ENCODE peak calls at places on chromosomes 1 and 21, in ten cellular contexts. One of them, this sample, is unnamed.

GRCh38 chr21:42437786-42438185 is 34.1 kb downstream of the UBASH3A start:
- DNase-seq in M059J: peak; percentile 24
- DNase-seq in GDM1: no peak
- DNase-seq in stimulated activated CD4-positive, alpha-beta T cell treated with anti-CD3 and anti-CD28 coated beads, Interleukin-12 subunit alpha, Interleukin-12 subunit beta, amount 100 ng/mL, for 4 hours: no peak
- DNase-seq in vagina: no peak
- DNase-seq in uterus: no peak
- DNase-seq in fibroblast of pulmonary artery: peak; percentile 14
- DNase-seq in LoVo: no peak
- DNase-seq in T-cell: no peak
- DNase-seq in cerebellar cortex: no peak
- DNase-seq in this sample: no peak

GRCh38 chr1:200775850-200776249 is 37.2 kb downstream of the CAMSAP2 start:
- DNase-seq in uterus: no peak
- DNase-seq in M059J: no peak
- DNase-seq in vagina: no peak
- DNase-seq in cerebellar cortex: no peak
- DNase-seq in stimulated activated CD4-positive, alpha-beta T cell treated with anti-CD3 and anti-CD28 coated beads, Interleukin-12 subunit alpha, Interleukin-12 subunit beta, amount 100 ng/mL, for 4 hours: no peak
- DNase-seq in GDM1: no peak
- DNase-seq in T-cell: no peak
- DNase-seq in fibroblast of pulmonary artery: peak; percentile 40
- DNase-seq in LoVo: no peak
- DNase-seq in this sample: no peak

GRCh38 chr1:215459136-215459535 is 108.0 kb upstream of the KCTD3 start:
- DNase-seq in GDM1: no peak
- DNase-seq in cerebellar cortex: no peak
- DNase-seq in T-cell: no peak
- DNase-seq in stimulated activated CD4-positive, alpha-beta T cell treated with anti-CD3 and anti-CD28 coated beads, Interleukin-12 subunit alpha, Interleukin-12 subunit beta, amount 100 ng/mL, for 4 hours: no peak
- DNase-seq in vagina: no peak
- DNase-seq in uterus: no peak
- DNase-seq in M059J: no peak
- DNase-seq in LoVo: no peak
- DNase-seq in fibroblast of pulmonary artery: no peak
- DNase-seq in this sample: no peak

GRCh38 chr1:169546087-169546995 is 39.9 kb downstream of the F5 start:
- DNase-seq in fibroblast of pulmonary artery: peak; percentile 89
- DNase-seq in stimulated activated CD4-positive, alpha-beta T cell treated with anti-CD3 and anti-CD28 coated beads, Interleukin-12 subunit alpha, Interleukin-12 subunit beta, amount 100 ng/mL, for 4 hours: peak; percentile 12
- DNase-seq in GDM1: peak; percentile 64
- DNase-seq in vagina: no peak
- DNase-seq in LoVo: peak; percentile 66
- DNase-seq in T-cell: peak; percentile 36
- DNase-seq in uterus: peak; percentile 65
- DNase-seq in M059J: peak; percentile 76
- DNase-seq in cerebellar cortex: peak; percentile 77
- DNase-seq in this sample: peak; percentile 52

GRCh38 chr1:26081267-26082019 is 14.0 kb upstream of the TRIM63 start:
- DNase-seq in cerebellar cortex: no peak
- DNase-seq in M059J: peak; percentile 91
- DNase-seq in uterus: no peak
- DNase-seq in GDM1: no peak
- DNase-seq in vagina: no peak
- DNase-seq in stimulated activated CD4-positive, alpha-beta T cell treated with anti-CD3 and anti-CD28 coated beads, Interleukin-12 subunit alpha, Interleukin-12 subunit beta, amount 100 ng/mL, for 4 hours: no peak
- DNase-seq in fibroblast of pulmonary artery: no peak
- DNase-seq in T-cell: no peak
- DNase-seq in LoVo: no peak
- DNase-seq in this sample: no peak

GRCh38 chr1:53582211-53583020 is 123.2 kb downstream of the DMRTB1 start:
- DNase-seq in T-cell: peak; percentile 33
- DNase-seq in vagina: no peak
- DNase-seq in M059J: peak; percentile 42
- DNase-seq in stimulated activated CD4-positive, alpha-beta T cell treated with anti-CD3 and anti-CD28 coated beads, Interleukin-12 subunit alpha, Interleukin-12 subunit beta, amount 100 ng/mL, for 4 hours: no peak
- DNase-seq in uterus: peak; percentile 7
- DNase-seq in cerebellar cortex: peak; percentile 16
- DNase-seq in GDM1: no peak
- DNase-seq in fibroblast of pulmonary artery: no peak
- DNase-seq in LoVo: no peak
- DNase-seq in this sample: no peak

GRCh38 chr1:30629501-30629900 is 93.9 kb downstream of the MATN1 start:
- DNase-seq in fibroblast of pulmonary artery: no peak
- DNase-seq in uterus: peak; percentile 12
- DNase-seq in LoVo: no peak
- DNase-seq in vagina: no peak
- DNase-seq in stimulated activated CD4-positive, alpha-beta T cell treated with anti-CD3 and anti-CD28 coated beads, Interleukin-12 subunit alpha, Interleukin-12 subunit beta, amount 100 ng/mL, for 4 hours: no peak
- DNase-seq in T-cell: no peak
- DNase-seq in M059J: no peak
- DNase-seq in cerebellar cortex: no peak
- DNase-seq in GDM1: no peak
- DNase-seq in this sample: no peak

GRCh38 chr21:43269461-43269860 is 100.7 kb downstream of the CRYAA start:
- DNase-seq in GDM1: no peak
- DNase-seq in M059J: no peak
- DNase-seq in LoVo: no peak
- DNase-seq in T-cell: peak; percentile 33
- DNase-seq in fibroblast of pulmonary artery: no peak
- DNase-seq in stimulated activated CD4-positive, alpha-beta T cell treated with anti-CD3 and anti-CD28 coated beads, Interleukin-12 subunit alpha, Interleukin-12 subunit beta, amount 100 ng/mL, for 4 hours: peak; percentile 32
- DNase-seq in uterus: no peak
- DNase-seq in cerebellar cortex: peak; percentile 6
- DNase-seq in vagina: no peak
- DNase-seq in this sample: peak; percentile 40

GRCh38 chr1:22277662-22278061 is 134.8 kb upstream of the WNT4 start:
- DNase-seq in T-cell: no peak
- DNase-seq in LoVo: no peak
- DNase-seq in M059J: no peak
- DNase-seq in uterus: no peak
- DNase-seq in stimulated activated CD4-positive, alpha-beta T cell treated with anti-CD3 and anti-CD28 coated beads, Interleukin-12 subunit alpha, Interleukin-12 subunit beta, amount 100 ng/mL, for 4 hours: no peak
- DNase-seq in vagina: no peak
- DNase-seq in fibroblast of pulmonary artery: no peak
- DNase-seq in GDM1: no peak
- DNase-seq in cerebellar cortex: no peak
- DNase-seq in this sample: no peak